ENCODE peak calls at places on chromosomes 16 and 17, in six cellular contexts. A is gastrocnemius medialis; Z is heart right ventricle; X is CD8-positive, alpha-beta memory T cell; V is uterus; U is MM.1S. M is an unnamed sample.

GRCh38 chr16:14356064-14356463 is 274.0 kb downstream of the PARN start:
- DNase-seq in A (peak; percentile 69), Z (peak; percentile 30), X (no peak), V (no peak), U (no peak), M (no peak)

GRCh38 chr16:83935858-83936255 is 17.2 kb upstream of the OSGIN1 start:
- DNase-seq in A (no peak), Z (no peak), X (no peak), V (no peak), U (no peak), M (no peak)

GRCh38 chr17:78763561-78763960 is 18.5 kb downstream of the CYTH1 start:
- DNase-seq in A (no peak), Z (no peak), X (no peak), V (no peak), U (no peak), M (no peak)

GRCh38 chr17:36673637-36674277 is 72.4 kb downstream of the MRM1 start:
- DNase-seq in A (no peak), Z (no peak), X (no peak), V (no peak), U (no peak), M (no peak)

GRCh38 chr16:31271621-31272190 is 11.9 kb downstream of the ITGAM start:
- DNase-seq in A (no peak), Z (no peak), X (no peak), V (no peak), U (no peak), M (no peak)

GRCh38 chr16:22206847-22207714 is 1.0 kb downstream of the EEF2K start:
- DNase-seq in A (peak; percentile 89), Z (peak; percentile 89), X (peak; percentile 51), V (peak; percentile 74), U (peak; percentile 19), M (peak; percentile 83)

GRCh38 chr16:23705517-23705902 is 7.5 kb downstream of the ERN2 start:
- DNase-seq in A (no peak), Z (no peak), X (no peak), V (no peak), U (no peak), M (no peak)

GRCh38 chr17:44315760-44316731 is 7.6 kb downstream of the RUNDC3A start:
- DNase-seq in A (no peak), Z (no peak), X (no peak), V (no peak), U (no peak), M (no peak)

GRCh38 chr17:15947331-15947730 is 2.4 kb downstream of the ADORA2B start:
- DNase-seq in A (no peak), Z (no peak), X (no peak), V (no peak), U (no peak), M (no peak)

GRCh38 chr16:83338138-83338537 is 469.6 kb upstream of the HSBP1 start:
- DNase-seq in A (no peak), Z (no peak), X (no peak), V (no peak), U (no peak), M (no peak)

GRCh38 chr16:5466551-5466950 is 369.0 kb upstream of the EEF2KMT start:
- DNase-seq in A (no peak), Z (no peak), X (no peak), V (no peak), U (no peak), M (no peak)

GRCh38 chr17:74928786-74929185 is 4.7 kb downstream of the OTOP2 start:
- DNase-seq in A (no peak), Z (no peak), X (no peak), V (no peak), U (no peak), M (no peak)

GRCh38 chr17:67528751-67529436 is 151.8 kb downstream of the PITPNC1 start:
- DNase-seq in A (no peak), Z (peak; percentile 74), X (no peak), V (peak; percentile 45), U (no peak), M (peak; percentile 47)

GRCh38 chr17:3667366-3668278 is 756 bp downstream of the TAX1BP3 start:
- DNase-seq in A (peak; percentile 73), Z (peak; percentile 91), X (no peak), V (peak; percentile 91), U (peak; percentile 5), M (peak; percentile 48)

GRCh38 chr17:19418312-19418992 is 7.4 kb downstream of the RNF112 start:
- DNase-seq in A (no peak), Z (no peak), X (no peak), V (no peak), U (peak; percentile 16), M (no peak)

GRCh38 chr17:7340179-7340578 is 3.9 kb downstream of the ACAP1 start:
- DNase-seq in A (no peak), Z (no peak), X (no peak), V (no peak), U (no peak), M (no peak)

GRCh38 chr17:9890124-9890523 is 14.9 kb downstream of the RCVRN start:
- DNase-seq in A (no peak), Z (no peak), X (no peak), V (no peak), U (no peak), M (no peak)

GRCh38 chr17:9256944-9257629 is 235.8 kb downstream of the NTN1 start:
- DNase-seq in A (no peak), Z (no peak), X (no peak), V (no peak), U (no peak), M (no peak)

GRCh38 chr16:57477531-57478202 is 8.6 kb downstream of the DOK4 start:
- DNase-seq in A (no peak), Z (no peak), X (no peak), V (no peak), U (no peak), M (no peak)

GRCh38 chr17:53724726-53725125 is 98.0 kb upstream of the KIF2B start:
- DNase-seq in A (no peak), Z (no peak), X (no peak), V (no peak), U (no peak), M (no peak)

GRCh38 chr16:85969159-85969558 is 70.2 kb downstream of the IRF8 start:
- DNase-seq in A (no peak), Z (no peak), X (no peak), V (no peak), U (no peak), M (no peak)
- H3K27me3 ChIP-seq in A (no peaks in the 10 kb centered on the region), Z (no peaks in the 10 kb centered on the region), X (no peaks in the 10 kb centered on the region), V (no peaks in the 10 kb centered on the region), U (peaks cover 64% of the 10 kb centered on the region), M (no peaks in the 10 kb centered on the region)

GRCh38 chr17:41848788-41849187 is 11.2 kb downstream of the KLHL10 start:
- DNase-seq in A (no peak), Z (no peak), X (no peak), V (no peak), U (no peak), M (no peak)
- H3K4me3 ChIP-seq in A (no peak overlapping the region), Z (no peak overlapping the region), X (no peak overlapping the region), V (no peak overlapping the region), U (no peak overlapping the region), M (no peak overlapping the region)

GRCh38 chr17:47843391-47843730 is 2.3 kb upstream of the SCRN2 start:
- DNase-seq in A (no peak), Z (no peak), X (no peak), V (no peak), U (no peak), M (no peak)

GRCh38 chr17:47846741-47847340 is 4.1 kb downstream of the SP6 start:
- DNase-seq in A (no peak), Z (no peak), X (no peak), V (no peak), U (no peak), M (no peak)

GRCh38 chr17:47844814-47845453 is 3.9 kb upstream of the SCRN2 start:
- DNase-seq in A (no peak), Z (no peak), X (no peak), V (no peak), U (no peak), M (no peak)

GRCh38 chr17:47841488-47842308 is 625 bp upstream of the SCRN2 start:
- DNase-seq in A (no peak), Z (no peak), X (no peak), V (no peak), U (peak; percentile 53), M (no peak)

DNA sequence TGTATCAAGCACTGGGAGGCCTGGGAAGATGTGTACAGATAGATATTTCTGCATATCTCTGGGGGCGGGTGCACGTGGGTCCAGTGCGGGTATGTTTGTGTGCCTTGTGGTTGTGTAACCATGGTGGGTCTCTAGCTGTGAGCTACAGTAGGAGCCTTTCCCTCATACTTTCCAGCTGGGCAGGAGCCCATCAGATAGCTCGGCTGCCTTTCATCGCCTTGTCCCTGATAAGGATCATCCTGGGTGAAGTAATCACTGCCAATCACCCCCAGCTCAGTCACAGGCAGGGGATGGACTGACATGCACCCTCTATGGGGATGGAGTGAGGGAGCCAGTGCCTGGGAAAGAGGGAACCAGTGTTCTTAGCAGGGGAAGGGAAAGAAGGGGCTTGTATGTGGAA is 3.2 kb upstream of the SCRN2 start:
- DNase-seq in A (no peak), Z (no peak), X (no peak), V (no peak), U (no peak), M (no peak)
- H3K27me3 ChIP-seq in A (peaks cover 28% of the 10 kb centered on the region), Z (peaks cover 16% of the 10 kb centered on the region), X (peaks cover 40% of the 10 kb centered on the region), V (peaks cover 5% of the 10 kb centered on the region), U (peaks cover 47% of the 10 kb centered on the region), M (peaks cover 10% of the 10 kb centered on the region)

GRCh38 chr16:35440875-35441274 is 1981.5 kb downstream of the TP53TG3F start:
- DNase-seq in A (no peak), Z (no peak), X (no peak), V (no peak), U (no peak), M (no peak)
- H3K4me3 ChIP-seq in A (no peak overlapping the region), Z (no peak overlapping the region), X (no peak overlapping the region), V (no peak overlapping the region), U (no peak overlapping the region), M (no peak overlapping the region)

GRCh38 chr16:88429387-88430184 is 23.5 kb upstream of the ZFPM1 start:
- DNase-seq in A (no peak), Z (no peak), X (no peak), V (no peak), U (no peak), M (no peak)
- H3K27me3 ChIP-seq in A (peaks cover 42% of the 10 kb centered on the region), Z (peaks cover 9% of the 10 kb centered on the region), X (no peaks in the 10 kb centered on the region), V (no peaks in the 10 kb centered on the region), U (peaks cover 64% of the 10 kb centered on the region), M (no peaks in the 10 kb centered on the region)